ENCODE peak calls at places on chromosomes 11 and 22, in six cellular contexts. O, F, M, W, A and X are unnamed samples.

GRCh38 chr11:40252236-40252635 is 1207.2 kb downstream of the LRRC4C start:
- DNase-seq in O (no peak), F (no peak), M (no peak), W (no peak), A (no peak), X (no peak)

GRCh38 chr11:64094463-64095223 is 58.9 kb downstream of the FLRT1 start:
- DNase-seq in O (no peak), F (peak), M (peak), W (no peak), A (no peak), X (peak)

GRCh38 chr22:47290706-47291430 is 528.4 kb downstream of the TBC1D22A start:
- DNase-seq in O (no peak), F (no peak), M (no peak), W (no peak), A (no peak), X (no peak)

GRCh38 chr11:2582436-2582931 is 117.3 kb downstream of the KCNQ1OT1 start:
- DNase-seq in O (no peak), F (no peak), M (no peak), W (no peak), A (no peak), X (no peak)

GRCh38 chr22:38572065-38572464 is 2.1 kb upstream of the DMC1 start:
- DNase-seq in O (peak), F (no peak), M (peak), W (peak), A (no peak), X (peak)

GRCh38 chr22:36872866-36873498 is 12.2 kb downstream of the NCF4 start:
- DNase-seq in O (no peak), F (no peak), M (no peak), W (no peak), A (no peak), X (no peak)

GRCh38 chr11:2301631-2302272 is at the start of the genes C11orf21 and TSPAN32:
- DNase-seq in O (peak), F (no peak), M (peak), W (peak), A (no peak), X (peak)

GRCh38 chr11:119460582-119460981 is 37.6 kb upstream of the THY1 start:
- DNase-seq in O (no peak), F (no peak), M (no peak), W (no peak), A (no peak), X (no peak)

GRCh38 chr11:60831501-60832079 is 10.3 kb upstream of the CCDC86 start:
- DNase-seq in O (no peak), F (peak), M (no peak), W (no peak), A (no peak), X (no peak)

GRCh38 chr11:15291885-15292284 is 177.2 kb downstream of the INSC start:
- DNase-seq in O (no peak), F (no peak), M (no peak), W (peak), A (no peak), X (peak)

GRCh38 chr22:47034905-47035419 is 272.5 kb downstream of the TBC1D22A start:
- DNase-seq in O (no peak), F (no peak), M (no peak), W (no peak), A (no peak), X (no peak)

GRCh38 chr11:45583981-45584380 is 81.4 kb downstream of the CHST1 start:
- DNase-seq in O (no peak), F (no peak), M (no peak), W (no peak), A (no peak), X (no peak)